ENCODE peak calls at places on chromosomes 12 and 14, in seven cellular contexts. Y is neural progenitor cell, C is dorsolateral prefrontal cortex, N is sigmoid colon, O is astrocyte of the cerebellum, M is bronchial epithelial cell, J is prostate gland. T is an unnamed sample.

GRCh38 chr12:42130670-42131402 is 13.8 kb downstream of the GXYLT1 start:
- DNase-seq in Y (no peak), C (no peak), N (no peak), O (no peak), M (peak), J (peak), T (no peak)

GRCh38 chr14:71576472-71576871 is 355.8 kb upstream of the RGS6 start:
- DNase-seq in Y (no peak), C (no peak), N (no peak), O (no peak), M (no peak), J (no peak), T (no peak)

GRCh38 chr14:60276347-60276746 is 27.3 kb downstream of the PPM1A start:
- DNase-seq in Y (no peak), C (no peak), N (no peak), O (no peak), M (no peak), J (no peak), T (no peak)

GRCh38 chr14:60508363-60508706 is 611 bp upstream of the SIX6 start:
- DNase-seq in Y (no peak), C (no peak), N (no peak), O (no peak), M (no peak), J (no peak), T (no peak)

GRCh38 chr12:89351489-89352241 is 636 bp downstream of the DUSP6 start:
- DNase-seq in Y (no peak), C (no peak), N (peak), O (no peak), M (no peak), J (peak), T (no peak)

GRCh38 chr14:38723954-38724353 is 379.1 kb downstream of the SEC23A start:
- DNase-seq in Y (no peak), C (no peak), N (no peak), O (no peak), M (no peak), J (no peak), T (no peak)

GRCh38 chr14:20631821-20632389 is 9.6 kb downstream of the OR6S1 start:
- DNase-seq in Y (peak), C (peak), N (peak), O (no peak), M (peak), J (peak), T (no peak)

GRCh38 chr12:49296836-49297694 is 2.1 kb downstream of the PRPH start:
- DNase-seq in Y (peak), C (no peak), N (peak), O (no peak), M (no peak), J (no peak), T (no peak)

GRCh38 chr12:124605869-124606774 is 38.7 kb upstream of the NCOR2 start:
- DNase-seq in Y (no peak), C (no peak), N (no peak), O (no peak), M (no peak), J (no peak), T (no peak)

GRCh38 chr12:64946132-64946829 is 121.8 kb downstream of the TBC1D30 start:
- DNase-seq in Y (no peak), C (peak), N (peak), O (peak), M (no peak), J (peak), T (no peak)

GRCh38 chr14:89673499-89674225 is 256.6 kb upstream of the FOXN3 start:
- DNase-seq in Y (no peak), C (no peak), N (no peak), O (no peak), M (no peak), J (no peak), T (no peak)

GRCh38 chr14:104550340-104550848 is 29.2 kb upstream of the C14orf180 start:
- DNase-seq in Y (no peak), C (no peak), N (peak), O (no peak), M (no peak), J (no peak), T (no peak)

GRCh38 chr12:15278816-15279658 is 43.3 kb upstream of the PTPRO start:
- DNase-seq in Y (no peak), C (no peak), N (peak), O (peak), M (peak), J (peak), T (no peak)

GRCh38 chr12:119959435-119959834 is 29.6 kb upstream of the BICDL1 start:
- DNase-seq in Y (no peak), C (no peak), N (no peak), O (no peak), M (no peak), J (peak), T (no peak)

GRCh38 chr14:82502043-82502442 is 968.4 kb upstream of the SEL1L start:
- DNase-seq in Y (no peak), C (no peak), N (no peak), O (no peak), M (no peak), J (no peak), T (no peak)

GRCh38 chr14:46920542-46920941 is 269.0 kb upstream of the RPL10L start:
- DNase-seq in Y (no peak), C (no peak), N (no peak), O (no peak), M (no peak), J (no peak), T (no peak)

GRCh38 chr12:30599631-30600030 is 96.0 kb downstream of the IPO8 start:
- DNase-seq in Y (no peak), C (no peak), N (no peak), O (no peak), M (peak), J (no peak), T (no peak)

GRCh38 chr12:63955831-63956685 is 111.6 kb downstream of the SRGAP1 start:
- DNase-seq in Y (no peak), C (no peak), N (peak), O (no peak), M (peak), J (peak), T (no peak)

GRCh38 chr14:92971601-92972180 is 48.7 kb downstream of the CHGA start:
- DNase-seq in Y (no peak), C (no peak), N (no peak), O (no peak), M (no peak), J (no peak), T (no peak)

GRCh38 chr14:60768602-60769001 is 34.0 kb downstream of the MNAT1 start:
- DNase-seq in Y (no peak), C (no peak), N (no peak), O (no peak), M (peak), J (no peak), T (no peak)

DNA sequence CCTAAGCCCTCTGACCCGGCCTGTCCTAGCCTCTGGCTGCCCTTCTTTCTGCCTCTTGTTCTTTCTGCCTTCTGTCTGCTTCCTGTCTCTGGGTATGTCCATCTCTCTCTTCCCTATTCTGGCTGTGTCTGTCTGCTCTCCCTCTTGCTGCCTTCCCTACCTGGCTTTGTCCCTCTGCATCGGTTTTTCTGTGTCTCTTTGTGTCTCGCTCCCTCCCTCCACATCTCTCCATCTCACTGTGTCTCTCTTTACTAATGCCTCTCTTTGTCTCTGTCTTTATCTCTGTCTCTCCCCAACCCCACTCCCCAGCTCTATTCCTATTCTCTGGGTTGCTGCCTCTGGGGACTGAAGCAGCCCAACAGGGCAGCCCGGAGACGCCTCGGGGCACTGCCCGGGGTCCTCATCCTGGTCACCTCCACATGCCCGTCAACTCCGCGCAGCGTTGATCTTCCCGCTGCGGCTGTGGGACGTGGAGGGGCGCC is 10.1 kb downstream of the SHMT2 start:
- DNase-seq in Y (no peak), C (no peak), N (no peak), O (no peak), M (no peak), J (no peak), T (no peak)
- TF ChIP-seq CTCF in Y (no peak), C (no peak), N (no peak), O (no peak), M (no peak), J (no peak), T (no peak)

DNA sequence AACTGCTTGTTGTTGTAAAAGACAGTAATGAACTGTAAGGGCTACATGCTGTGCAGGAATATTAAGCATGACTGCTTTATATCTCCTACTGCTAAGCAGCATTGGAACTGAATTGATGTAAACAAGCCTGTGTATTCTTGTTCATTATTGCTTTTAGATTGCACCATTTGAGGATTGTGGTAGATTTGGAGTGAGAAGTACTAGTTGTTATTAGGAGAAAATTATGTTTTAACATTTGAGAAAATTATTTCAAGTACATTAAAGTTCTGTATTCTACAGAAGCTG is 212.7 kb downstream of the ERC1 start:
- DNase-seq in Y (no peak), C (no peak), N (no peak), O (no peak), M (no peak), J (no peak), T (no peak)
- H3K4me3 ChIP-seq in Y (no peak), C (no peak), N (no peak), O (no peak), M (no peak), J (no peak), T (no peak)

DNA sequence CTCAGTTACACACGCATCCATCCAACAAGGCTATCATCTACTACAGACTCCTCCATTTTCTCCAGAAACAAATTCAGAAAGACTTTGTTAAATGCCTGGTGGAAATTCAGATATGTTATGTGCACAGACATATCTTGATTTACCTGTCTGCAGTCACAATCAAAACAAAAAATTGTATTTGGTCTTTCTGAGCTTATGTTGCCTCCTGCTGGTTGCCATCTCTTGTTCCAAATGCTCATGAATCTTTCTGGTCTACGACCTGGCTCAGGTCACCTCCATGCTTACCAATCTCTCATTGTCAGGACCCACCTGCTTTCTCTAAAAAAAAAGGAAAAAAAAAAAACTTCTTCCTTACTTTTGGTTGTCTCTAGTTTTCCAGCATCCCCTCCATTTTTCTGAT is 169.2 kb upstream of the PLXNC1 start:
- DNase-seq in Y (no peak), C (no peak), N (no peak), O (no peak), M (peak), J (peak), T (no peak)
- TF ChIP-seq CTCF in Y (peak), C (peak), N (peak), O (peak), M (peak), J (no peak), T (no peak)

GRCh38 chr12:32535260-32535999 is 136.1 kb downstream of the FGD4 start:
- DNase-seq in Y (peak), C (peak), N (peak), O (no peak), M (peak), J (peak), T (no peak)
- H3K4me3 ChIP-seq in Y (no peak), C (peak), N (peak), O (peak), M (no peak), J (peak), T (peak)

DNA sequence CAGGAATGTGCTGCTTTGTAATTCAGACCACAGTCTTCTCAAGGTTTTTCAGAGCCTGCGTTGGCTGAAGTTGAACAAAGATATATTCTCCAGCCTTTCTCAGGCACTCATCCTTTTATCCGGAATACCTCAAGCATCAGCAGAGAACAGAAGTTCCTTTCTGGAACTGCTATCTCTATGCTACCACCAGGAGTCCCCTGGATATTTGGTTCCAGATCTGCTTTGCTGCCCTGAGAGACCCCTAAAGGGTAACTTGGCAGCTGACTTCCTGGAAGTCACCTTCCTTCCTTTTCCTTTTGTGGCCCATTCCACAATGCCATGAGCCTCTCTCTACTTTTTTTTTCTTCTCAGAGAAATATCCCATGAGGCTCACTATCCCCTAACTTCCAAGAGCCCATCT is 188.2 kb downstream of the PLCZ1 start:
- DNase-seq in Y (peak), C (no peak), N (no peak), O (no peak), M (no peak), J (no peak), T (no peak)
- TF ChIP-seq CTCF in Y (peak), C (no peak), N (no peak), O (peak), M (no peak), J (no peak), T (no peak)

DNA sequence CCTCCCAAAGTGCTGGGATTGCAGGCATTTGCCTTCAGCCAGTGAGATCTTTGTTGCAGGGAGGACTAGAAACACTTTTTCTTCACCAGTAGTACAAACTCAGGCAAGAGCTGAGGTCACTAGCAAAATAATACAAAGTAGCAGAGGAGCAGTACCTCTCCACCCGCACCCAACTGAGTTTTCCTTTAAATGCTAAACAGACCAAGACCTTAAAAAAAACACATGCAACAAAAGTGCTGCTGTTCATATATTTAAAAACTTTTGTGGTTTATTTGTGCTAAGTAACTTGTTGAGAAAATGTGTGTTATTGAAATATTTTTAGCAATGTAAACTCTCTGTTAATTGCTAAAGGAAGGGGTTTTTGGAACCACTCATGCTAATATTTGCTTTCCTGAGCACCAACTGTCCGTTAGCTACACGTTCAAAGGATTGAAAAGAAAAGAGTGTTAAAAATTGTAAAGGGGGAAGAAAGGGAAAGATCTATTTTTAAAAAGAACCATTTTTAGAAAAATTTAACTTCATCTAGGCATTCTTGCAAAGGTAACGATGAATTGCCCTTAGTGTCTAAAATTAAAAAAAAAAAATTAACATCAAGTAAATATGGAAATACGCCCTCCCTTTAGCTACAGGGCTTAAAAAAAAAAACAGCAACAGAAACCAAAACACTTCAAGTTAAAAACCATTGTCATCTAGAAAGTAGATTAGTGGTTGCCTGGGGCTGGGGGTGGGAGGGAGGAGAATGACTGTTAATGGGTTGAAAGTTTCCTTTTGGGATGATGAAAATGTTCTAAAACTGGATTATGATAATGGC is 114.0 kb upstream of the KRAS start:
- DNase-seq in Y (no peak), C (no peak), N (no peak), O (no peak), M (no peak), J (no peak), T (no peak)
- H3K4me3 ChIP-seq in Y (no peak), C (no peak), N (no peak), O (no peak), M (no peak), J (no peak), T (no peak)

GRCh38 chr12:99386907-99387306 is 260.6 kb upstream of the GARIN6 start:
- DNase-seq in Y (peak), C (no peak), N (no peak), O (peak), M (peak), J (no peak), T (no peak)
- TF ChIP-seq CTCF in Y (peak), C (no peak), N (no peak), O (peak), M (peak), J (no peak), T (peak)

GRCh38 chr12:105334568-105334967 is 4.1 kb downstream of the C12orf75 start:
- DNase-seq in Y (no peak), C (no peak), N (no peak), O (peak), M (peak), J (no peak), T (peak)
- H3K4me3 ChIP-seq in Y (no peak), C (no peak), N (no peak), O (peak), M (no peak), J (no peak), T (peak)

T was measured in AG04449.